ENCODE peak calls at places on chromosomes 1 and 21, in seven cellular contexts. Z, L, O, T, M, W and R are unnamed samples. For H3K4me1, the result is how much of the 10 kb centered on the place peaks cover.

GRCh38 chr1:198848206-198848605 is 209.4 kb downstream of the PTPRC start:
- DNase-seq in Z (no peak), L (no peak), O (no peak), T (peak), M (no peak), W (no peak), R (no peak)

GRCh38 chr1:225691377-225691776 is 38.5 kb upstream of the ENAH start:
- DNase-seq in Z (no peak), L (no peak), O (no peak), T (peak), M (no peak), W (no peak), R (no peak)

GRCh38 chr1:92299477-92300125 is 742 bp downstream of the RPAP2 start:
- DNase-seq in Z (no peak), L (no peak), O (no peak), T (no peak), M (no peak), W (no peak), R (no peak)

GRCh38 chr21:45818904-45819285 is 162.7 kb upstream of the COL6A1 start:
- DNase-seq in Z (no peak), L (no peak), O (no peak), T (peak), M (no peak), W (no peak), R (no peak)

GRCh38 chr1:194731025-194731424 is 1544.6 kb upstream of the B3GALT2 start:
- DNase-seq in Z (no peak), L (no peak), O (no peak), T (no peak), M (no peak), W (no peak), R (no peak)

GRCh38 chr1:41340655-41341364 is 20.4 kb upstream of the FOXO6 start:
- DNase-seq in Z (no peak), L (no peak), O (no peak), T (no peak), M (no peak), W (no peak), R (no peak)

GRCh38 chr1:156432109-156433018 is 63.4 kb downstream of the RHBG start:
- DNase-seq in Z (no peak), L (no peak), O (no peak), T (no peak), M (no peak), W (no peak), R (no peak)

GRCh38 chr1:241836944-241837343 is 11.1 kb upstream of the EXO1 start:
- DNase-seq in Z (no peak), L (no peak), O (no peak), T (no peak), M (no peak), W (no peak), R (no peak)

GRCh38 chr1:51433269-51433971 is 85.6 kb downstream of the EPS15 start:
- DNase-seq in Z (no peak), L (no peak), O (no peak), T (no peak), M (no peak), W (peak), R (no peak)

GRCh38 chr1:193211539-193211938 is 25.1 kb upstream of the B3GALT2 start:
- DNase-seq in Z (no peak), L (no peak), O (no peak), T (peak), M (no peak), W (no peak), R (no peak)

GRCh38 chr1:227351443-227351842 is 33.2 kb upstream of the CDC42BPA start:
- DNase-seq in Z (no peak), L (no peak), O (no peak), T (peak), M (no peak), W (no peak), R (no peak)

GRCh38 chr1:205360166-205360565 is 3.4 kb upstream of the KLHDC8A start:
- DNase-seq in Z (no peak), L (no peak), O (no peak), T (no peak), M (peak), W (no peak), R (no peak)

GRCh38 chr1:234535763-234536515 is 57.0 kb upstream of the TARBP1 start:
- DNase-seq in Z (no peak), L (peak), O (peak), T (peak), M (no peak), W (peak), R (peak)

GRCh38 chr1:39981385-39981784 is 26.4 kb downstream of the MFSD2A start:
- DNase-seq in Z (no peak), L (no peak), O (no peak), T (no peak), M (peak), W (no peak), R (no peak)

GRCh38 chr1:19743793-19744192 is 55.9 kb downstream of the TMCO4 start:
- DNase-seq in Z (no peak), L (no peak), O (peak), T (no peak), M (no peak), W (no peak), R (no peak)

GRCh38 chr21:16186742-16187141 is 457.0 kb downstream of the USP25 start:
- DNase-seq in Z (no peak), L (no peak), O (no peak), T (peak), M (no peak), W (no peak), R (no peak)

GRCh38 chr1:61139324-61140055 is 57.1 kb downstream of the NFIA start:
- DNase-seq in Z (no peak), L (no peak), O (no peak), T (peak), M (no peak), W (peak), R (no peak)

GRCh38 chr21:17351766-17352165 is 161.1 kb upstream of the CXADR start:
- DNase-seq in Z (no peak), L (no peak), O (no peak), T (no peak), M (no peak), W (no peak), R (no peak)

GRCh38 chr1:60998786-60999185 is 83.6 kb upstream of the NFIA start:
- DNase-seq in Z (no peak), L (no peak), O (no peak), T (no peak), M (no peak), W (no peak), R (no peak)

GRCh38 chr1:28308750-28309149 is 20.1 kb upstream of the MED18 start:
- DNase-seq in Z (no peak), L (no peak), O (no peak), T (no peak), M (no peak), W (no peak), R (no peak)

GRCh38 chr1:13593511-13594131 is 10.0 kb downstream of the PDPN start:
- DNase-seq in Z (no peak), L (no peak), O (peak), T (peak), M (no peak), W (peak), R (peak)

GRCh38 chr1:86846166-86846647 is 67.7 kb downstream of the SELENOF start:
- DNase-seq in Z (no peak), L (no peak), O (no peak), T (peak), M (no peak), W (no peak), R (no peak)

GRCh38 chr21:28747464-28747863 is 245.2 kb downstream of the LTN1 start:
- DNase-seq in Z (no peak), L (no peak), O (no peak), T (no peak), M (no peak), W (no peak), R (no peak)

GRCh38 chr1:85502625-85503083 is 37.7 kb upstream of the DDAH1 start:
- DNase-seq in Z (peak), L (no peak), O (peak), T (peak), M (no peak), W (peak), R (no peak)

GRCh38 chr1:44631333-44631646 is 43.0 kb downstream of the TMEM53 start:
- DNase-seq in Z (no peak), L (peak), O (no peak), T (no peak), M (no peak), W (no peak), R (no peak)

GRCh38 chr1:16019580-16020277 is 1.9 kb upstream of the HSPB7 start:
- DNase-seq in Z (no peak), L (no peak), O (no peak), T (peak), M (no peak), W (no peak), R (peak)

GRCh38 chr1:247517795-247518612 is 18.2 kb downstream of the OR2C3 start:
- DNase-seq in Z (peak), L (no peak), O (no peak), T (no peak), M (no peak), W (no peak), R (no peak)

GRCh38 chr1:209207701-209208286 is 375.7 kb upstream of the CAMK1G start:
- DNase-seq in Z (peak), L (peak), O (peak), T (peak), M (peak), W (peak), R (peak)

GRCh38 chr1:89598450-89599331 is 34.2 kb upstream of the LRRC8C start:
- DNase-seq in Z (no peak), L (no peak), O (no peak), T (peak), M (no peak), W (no peak), R (no peak)

GRCh38 chr1:20059847-20060246 is 10.1 kb upstream of the PLA2G5 start:
- DNase-seq in Z (no peak), L (no peak), O (no peak), T (no peak), M (no peak), W (peak), R (no peak)

GRCh38 chr1:109714661-109715372 is 2.8 kb downstream of the GSTM5 start:
- DNase-seq in Z (no peak), L (no peak), O (no peak), T (no peak), M (no peak), W (no peak), R (no peak)

GRCh38 chr1:202016022-202016624 is 5.7 kb downstream of the ELF3 start:
- DNase-seq in Z (no peak), L (no peak), O (peak), T (peak), M (no peak), W (no peak), R (no peak)

GRCh38 chr1:180380259-180381183 is 121.9 kb downstream of the ACBD6 start:
- DNase-seq in Z (no peak), L (no peak), O (no peak), T (no peak), M (no peak), W (no peak), R (no peak)

GRCh38 chr1:118074101-118074500 is 110.9 kb downstream of the SPAG17 start:
- DNase-seq in Z (no peak), L (no peak), O (no peak), T (no peak), M (no peak), W (no peak), R (no peak)

GRCh38 chr1:58927026-58927721 is 143.3 kb upstream of the JUN start:
- DNase-seq in Z (no peak), L (no peak), O (no peak), T (peak), M (no peak), W (no peak), R (no peak)

GRCh38 chr1:152506899-152507498 is 3.6 kb upstream of the LCE5A start:
- DNase-seq in Z (no peak), L (no peak), O (no peak), T (no peak), M (no peak), W (no peak), R (no peak)

GRCh38 chr1:245380790-245381535 is 226.2 kb downstream of the KIF26B start:
- DNase-seq in Z (no peak), L (no peak), O (no peak), T (no peak), M (no peak), W (no peak), R (no peak)

GRCh38 chr1:225655509-225656258 is 2.8 kb upstream of the ENAH start:
- DNase-seq in Z (no peak), L (no peak), O (peak), T (peak), M (no peak), W (peak), R (peak)

GRCh38 chr1:244863491-244864252 is 671 bp downstream of the HNRNPU start:
- DNase-seq in Z (peak), L (peak), O (peak), T (no peak), M (peak), W (peak), R (peak)

DNA sequence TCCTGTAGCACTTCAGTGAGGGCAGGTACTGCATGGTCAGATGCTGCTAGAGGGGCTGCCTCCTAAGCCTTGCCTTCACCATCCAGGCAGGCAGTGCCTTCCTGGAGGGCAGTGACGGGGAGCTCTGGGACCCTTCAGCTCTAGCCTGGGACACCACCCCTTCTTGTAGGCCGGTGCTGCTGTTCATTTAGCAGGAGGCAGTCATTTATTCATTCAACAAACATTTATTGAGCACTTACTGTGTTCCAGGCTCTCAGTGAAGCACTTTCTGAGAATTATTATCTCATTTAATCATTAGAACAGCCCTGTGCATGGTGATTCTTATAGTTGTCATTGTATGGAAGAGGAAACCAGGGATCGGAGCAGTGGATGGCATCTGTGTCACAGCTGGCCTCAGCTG is 28.5 kb downstream of the ARHGEF10L start:
- DNase-seq in Z (no peak), L (no peak), O (no peak), T (no peak), M (no peak), W (no peak), R (no peak)
- H3K4me1 ChIP-seq in Z (half or more), L (under half), O (half or more), T (under half), M (under half), W (half or more), R (half or more)

GRCh38 chr1:23278717-23279116 is 61.4 kb upstream of the HTR1D start:
- DNase-seq in Z (no peak), L (no peak), O (no peak), T (no peak), M (no peak), W (no peak), R (no peak)

GRCh38 chr1:23286401-23286800 is 57.7 kb downstream of the HNRNPR start:
- DNase-seq in Z (no peak), L (no peak), O (no peak), T (no peak), M (no peak), W (no peak), R (no peak)

GRCh38 chr1:23282967-23283366 is 61.1 kb downstream of the HNRNPR start:
- DNase-seq in Z (no peak), L (no peak), O (no peak), T (peak), M (no peak), W (no peak), R (no peak)

GRCh38 chr1:23283660-23284602 is 60.2 kb downstream of the HNRNPR start:
- DNase-seq in Z (no peak), L (no peak), O (no peak), T (peak), M (no peak), W (no peak), R (no peak)
- H3K4me1 ChIP-seq in Z (under half), L (under half), O (under half), T (under half), M (under half), W (under half), R (under half)

GRCh38 chr1:155022136-155022926 is 11.2 kb downstream of the DCST2 start:
- DNase-seq in Z (no peak), L (no peak), O (no peak), T (no peak), M (no peak), W (no peak), R (no peak)

GRCh38 chr1:155024315-155024714 is 9.3 kb downstream of the DCST2 start:
- DNase-seq in Z (no peak), L (no peak), O (no peak), T (no peak), M (no peak), W (no peak), R (no peak)

GRCh38 chr1:155023627-155024026 is 10.0 kb downstream of the DCST2 start:
- DNase-seq in Z (peak), L (no peak), O (no peak), T (no peak), M (no peak), W (no peak), R (no peak)

GRCh38 chr1:155019377-155020245 is 14.0 kb downstream of the DCST2 start:
- DNase-seq in Z (no peak), L (no peak), O (no peak), T (no peak), M (no peak), W (no peak), R (no peak)

GRCh38 chr1:155022927-155023236 is 10.7 kb downstream of the DCST2 start:
- DNase-seq in Z (peak), L (no peak), O (peak), T (no peak), M (no peak), W (no peak), R (no peak)
- H3K4me1 ChIP-seq in Z (under half), L (under half), O (under half), T (under half), M (under half), W (under half), R (under half)

GRCh38 chr1:111603979-111604378 is 15.6 kb upstream of the RAP1A start:
- DNase-seq in Z (no peak), L (no peak), O (peak), T (no peak), M (no peak), W (no peak), R (no peak)

GRCh38 chr1:111600886-111601386 is 18.7 kb upstream of the RAP1A start:
- DNase-seq in Z (no peak), L (no peak), O (no peak), T (peak), M (no peak), W (no peak), R (no peak)

GRCh38 chr1:111604931-111605330 is 14.7 kb upstream of the RAP1A start:
- DNase-seq in Z (no peak), L (no peak), O (no peak), T (peak), M (no peak), W (no peak), R (no peak)

GRCh38 chr1:111602302-111602701 is 17.3 kb upstream of the RAP1A start:
- DNase-seq in Z (no peak), L (no peak), O (no peak), T (no peak), M (no peak), W (no peak), R (no peak)

GRCh38 chr1:111602974-111603373 is 16.6 kb upstream of the RAP1A start:
- DNase-seq in Z (no peak), L (no peak), O (no peak), T (no peak), M (no peak), W (no peak), R (no peak)
- H3K4me1 ChIP-seq in Z (under half), L (under half), O (under half), T (under half), M (under half), W (under half), R (under half)